ENCODE peak calls at places on chromosomes 7 and 10, in eight cellular contexts. J is EL; G is trophoblast cell; R is fibroblast of the aortic adventitia; P is GM20000; B is endothelial cell; K is stimulated activated CD4-positive, alpha-beta T cell treated with anti-CD3 and anti-CD28 coated beads, Interleukin-15, amount 100 ng/mL, for 1 hour; D is stimulated activated naive B cell treated with anti-CD40 and anti-IgM and Interleukin-4, amounts not matched to agents 10 μg/mL and 1 μg/mL and 100 μg/mL, for 72 hours. M is an unnamed sample.
A peak's percentile ranks its signal among the peaks of the same experiment; 100 is the strongest.

GRCh38 chr7:22697897-22698645 is 28.9 kb upstream of the IL6 start:
- DNase-seq in D (peak; percentile 47), R (no peak), P (peak; percentile 49), K (no peak), B (no peak), J (no peak), G (peak; percentile 99), M (no peak)

GRCh38 chr10:90969947-90970673 is 49.2 kb upstream of the ANKRD1 start:
- DNase-seq in B (no peak), D (no peak), J (peak; percentile 71), R (peak; percentile 68), P (no peak), G (peak; percentile 63), K (no peak), M (no peak)

GRCh38 chr7:44058759-44059218 is 6.6 kb downstream of the PGAM2 start:
- DNase-seq in B (no peak), K (no peak), D (no peak), R (no peak), J (no peak), P (no peak), G (no peak), M (no peak)

GRCh38 chr7:3888096-3888495 is 587.0 kb downstream of the SDK1 start:
- DNase-seq in J (no peak), B (no peak), K (no peak), G (no peak), P (no peak), R (no peak), D (no peak), M (no peak)

GRCh38 chr10:90788987-90789386 is 68.9 kb downstream of the HTR7 start:
- DNase-seq in R (no peak), P (no peak), K (no peak), B (no peak), J (no peak), G (no peak), D (no peak), M (no peak)

GRCh38 chr7:18495412-18496335 is at the start of gene HDAC9:
- DNase-seq in J (peak; percentile 46), P (peak; percentile 32), D (peak; percentile 58), B (no peak), K (no peak), R (peak; percentile 62), G (peak; percentile 6), M (peak; percentile 49)

GRCh38 chr7:102044984-102045673 is 227.7 kb downstream of the CUX1 start:
- DNase-seq in R (peak; percentile 95), P (no peak), J (peak; percentile 89), B (no peak), K (no peak), G (no peak), D (no peak), M (peak; percentile 93)

GRCh38 chr10:102170602-102171001 is 18.4 kb downstream of the NOLC1 start:
- DNase-seq in P (no peak), K (no peak), J (no peak), D (no peak), G (no peak), B (no peak), R (no peak), M (no peak)

GRCh38 chr10:117541909-117542705 is 439 bp upstream of the EMX2 start:
- DNase-seq in R (peak; percentile 9), D (no peak), J (peak; percentile 21), G (peak; percentile 29), B (peak; percentile 74), K (no peak), P (peak; percentile 70), M (peak; percentile 84)

GRCh38 chr7:19982841-19983835 is 209.7 kb upstream of the TMEM196 start:
- DNase-seq in J (peak; percentile 67), G (peak; percentile 6), R (peak; percentile 93), K (no peak), P (no peak), B (peak; percentile 64), D (peak; percentile 54), M (no peak)

GRCh38 chr10:78738457-78738856 is 330.3 kb upstream of the ZMIZ1 start:
- DNase-seq in B (no peak), J (no peak), R (no peak), P (no peak), K (no peak), G (no peak), D (no peak), M (no peak)

GRCh38 chr10:8325417-8325980 is 271.0 kb downstream of the GATA3 start:
- DNase-seq in J (no peak), P (no peak), K (no peak), G (no peak), R (no peak), B (no peak), D (no peak), M (no peak)

GRCh38 chr7:47038621-47039020 is 543.3 kb downstream of the TNS3 start:
- DNase-seq in K (no peak), J (no peak), R (no peak), G (no peak), B (no peak), D (no peak), P (no peak), M (no peak)

GRCh38 chr10:132677905-132678298 is 108.0 kb downstream of the NKX6-2 start:
- DNase-seq in J (no peak), D (no peak), K (no peak), B (no peak), P (no peak), G (no peak), R (no peak), M (no peak)

GRCh38 chr7:2120251-2120660 is 112.5 kb downstream of the MAD1L1 start:
- DNase-seq in R (no peak), B (no peak), P (no peak), G (no peak), D (no peak), J (no peak), K (no peak), M (no peak)

GRCh38 chr10:44850356-44850934 is 60.7 kb upstream of the TMEM72 start:
- DNase-seq in P (no peak), K (no peak), B (no peak), D (no peak), G (peak; percentile 2), J (no peak), R (no peak), M (no peak)

GRCh38 chr10:102302611-102303010 is 57.3 kb downstream of the GBF1 start:
- DNase-seq in B (no peak), K (no peak), R (peak; percentile 41), D (no peak), J (peak; percentile 70), G (peak; percentile 74), P (no peak), M (no peak)

GRCh38 chr7:95367606-95368005 is 28.6 kb downstream of the PON3 start:
- DNase-seq in R (no peak), B (no peak), K (no peak), J (no peak), D (no peak), P (no peak), G (no peak), M (no peak)

GRCh38 chr10:48287417-48288391 is 13.2 kb upstream of the FRMPD2 start:
- DNase-seq in G (peak; percentile 35), J (no peak), R (no peak), D (no peak), K (no peak), P (no peak), B (no peak), M (peak; percentile 22)

GRCh38 chr10:15419279-15419874 is 48.3 kb upstream of the FAM171A1 start:
- DNase-seq in B (peak; percentile 42), G (peak; percentile 73), J (peak; percentile 37), P (peak; percentile 49), K (no peak), R (peak; percentile 63), D (no peak), M (peak; percentile 47)

GRCh38 chr7:81361769-81362168 is 408.1 kb downstream of the HGF start:
- DNase-seq in G (no peak), K (no peak), R (peak; percentile 9), B (no peak), D (no peak), J (no peak), P (no peak), M (peak; percentile 15)

GRCh38 chr7:73977626-73978618 is 50.1 kb upstream of the ELN start:
- DNase-seq in J (no peak), D (no peak), G (no peak), B (no peak), K (no peak), R (peak; percentile 38), P (no peak), M (peak; percentile 54)

GRCh38 chr10:102262744-102263370 is 17.5 kb downstream of the GBF1 start:
- DNase-seq in K (no peak), B (no peak), P (no peak), J (no peak), R (peak; percentile 13), G (no peak), D (no peak), M (no peak)

GRCh38 chr7:32239764-32240163 is 169.6 kb upstream of the PDE1C start:
- DNase-seq in K (no peak), R (no peak), P (no peak), G (no peak), D (no peak), J (no peak), B (no peak), M (no peak)

GRCh38 chr7:16989883-16990413 is 108.2 kb upstream of the AGR3 start:
- DNase-seq in K (no peak), B (no peak), D (no peak), P (no peak), G (peak; percentile 95), R (peak; percentile 89), J (peak; percentile 80), M (no peak)

GRCh38 chr10:123945506-123945905 is 53.9 kb upstream of the CPXM2 start:
- DNase-seq in G (peak; percentile 37), D (no peak), K (no peak), B (no peak), J (peak; percentile 52), P (no peak), R (peak; percentile 58), M (no peak)

GRCh38 chr10:121076760-121077159 is 225.6 kb downstream of the WDR11 start:
- DNase-seq in D (no peak), G (no peak), R (no peak), K (no peak), B (no peak), P (no peak), J (no peak), M (no peak)

GRCh38 chr10:42933454-42934340 is 143.2 kb upstream of the RET start:
- DNase-seq in R (peak; percentile 1), G (no peak), D (no peak), P (no peak), K (no peak), J (no peak), B (peak; percentile 26), M (peak; percentile 62)